ENCODE peak calls at places on chromosomes 5 and 9, in eight cellular contexts. One of them, this sample, is unnamed.

GRCh38 chr5:93343570-93343969 is 237.4 kb downstream of the NR2F1-AS1 start:
- DNase-seq in PC-9: no peak
- DNase-seq in stimulated activated CD4-positive, alpha-beta T cell treated with anti-CD3 and anti-CD28 coated beads, Interleukin-12 subunit alpha, Interleukin-12 subunit beta, amount 100 ng/mL, for 24 hours: no peak
- DNase-seq in activated naive CD4-positive, alpha-beta T cell: no peak
- DNase-seq in cardiac muscle cell: no peak
- DNase-seq in nucleus accumbens: no peak
- DNase-seq in left ventricle myocardium superior: no peak
- DNase-seq in head of caudate nucleus: no peak
- DNase-seq in this sample: no peak

GRCh38 chr5:57804500-57804899 is 321.9 kb upstream of the ACTBL2 start:
- DNase-seq in PC-9: no peak
- DNase-seq in stimulated activated CD4-positive, alpha-beta T cell treated with anti-CD3 and anti-CD28 coated beads, Interleukin-12 subunit alpha, Interleukin-12 subunit beta, amount 100 ng/mL, for 24 hours: no peak
- DNase-seq in activated naive CD4-positive, alpha-beta T cell: no peak
- DNase-seq in cardiac muscle cell: no peak
- DNase-seq in nucleus accumbens: no peak
- DNase-seq in left ventricle myocardium superior: no peak
- DNase-seq in head of caudate nucleus: no peak
- DNase-seq in this sample: no peak

GRCh38 chr9:38022995-38023394 is 46.0 kb downstream of the SHB start:
- DNase-seq in PC-9: peak
- DNase-seq in stimulated activated CD4-positive, alpha-beta T cell treated with anti-CD3 and anti-CD28 coated beads, Interleukin-12 subunit alpha, Interleukin-12 subunit beta, amount 100 ng/mL, for 24 hours: no peak
- DNase-seq in activated naive CD4-positive, alpha-beta T cell: no peak
- DNase-seq in cardiac muscle cell: no peak
- DNase-seq in nucleus accumbens: peak
- DNase-seq in left ventricle myocardium superior: no peak
- DNase-seq in head of caudate nucleus: peak
- DNase-seq in this sample: no peak

GRCh38 chr5:138264183-138264582 is 10.2 kb downstream of the GFRA3 start:
- DNase-seq in PC-9: no peak
- DNase-seq in stimulated activated CD4-positive, alpha-beta T cell treated with anti-CD3 and anti-CD28 coated beads, Interleukin-12 subunit alpha, Interleukin-12 subunit beta, amount 100 ng/mL, for 24 hours: no peak
- DNase-seq in activated naive CD4-positive, alpha-beta T cell: no peak
- DNase-seq in cardiac muscle cell: no peak
- DNase-seq in nucleus accumbens: no peak
- DNase-seq in left ventricle myocardium superior: no peak
- DNase-seq in head of caudate nucleus: no peak
- DNase-seq in this sample: no peak

GRCh38 chr9:125514468-125514867 is 192.5 kb downstream of the MAPKAP1 start:
- DNase-seq in PC-9: no peak
- DNase-seq in stimulated activated CD4-positive, alpha-beta T cell treated with anti-CD3 and anti-CD28 coated beads, Interleukin-12 subunit alpha, Interleukin-12 subunit beta, amount 100 ng/mL, for 24 hours: no peak
- DNase-seq in activated naive CD4-positive, alpha-beta T cell: no peak
- DNase-seq in cardiac muscle cell: no peak
- DNase-seq in nucleus accumbens: no peak
- DNase-seq in left ventricle myocardium superior: no peak
- DNase-seq in head of caudate nucleus: no peak
- DNase-seq in this sample: no peak

GRCh38 chr5:28400076-28400475 is 1361.7 kb upstream of the CDH9 start:
- DNase-seq in PC-9: no peak
- DNase-seq in stimulated activated CD4-positive, alpha-beta T cell treated with anti-CD3 and anti-CD28 coated beads, Interleukin-12 subunit alpha, Interleukin-12 subunit beta, amount 100 ng/mL, for 24 hours: no peak
- DNase-seq in activated naive CD4-positive, alpha-beta T cell: no peak
- DNase-seq in cardiac muscle cell: no peak
- DNase-seq in nucleus accumbens: no peak
- DNase-seq in left ventricle myocardium superior: no peak
- DNase-seq in head of caudate nucleus: no peak
- DNase-seq in this sample: no peak

GRCh38 chr5:88509403-88509802 is 240.8 kb upstream of the TMEM161B start:
- DNase-seq in PC-9: no peak
- DNase-seq in stimulated activated CD4-positive, alpha-beta T cell treated with anti-CD3 and anti-CD28 coated beads, Interleukin-12 subunit alpha, Interleukin-12 subunit beta, amount 100 ng/mL, for 24 hours: no peak
- DNase-seq in activated naive CD4-positive, alpha-beta T cell: no peak
- DNase-seq in cardiac muscle cell: peak
- DNase-seq in nucleus accumbens: no peak
- DNase-seq in left ventricle myocardium superior: no peak
- DNase-seq in head of caudate nucleus: no peak
- DNase-seq in this sample: no peak

GRCh38 chr9:130989391-130989790 is 19.6 kb upstream of the LAMC3 start:
- DNase-seq in PC-9: no peak
- DNase-seq in stimulated activated CD4-positive, alpha-beta T cell treated with anti-CD3 and anti-CD28 coated beads, Interleukin-12 subunit alpha, Interleukin-12 subunit beta, amount 100 ng/mL, for 24 hours: no peak
- DNase-seq in activated naive CD4-positive, alpha-beta T cell: no peak
- DNase-seq in cardiac muscle cell: no peak
- DNase-seq in nucleus accumbens: no peak
- DNase-seq in left ventricle myocardium superior: no peak
- DNase-seq in head of caudate nucleus: no peak
- DNase-seq in this sample: no peak

GRCh38 chr9:100700689-100701318 is 122.9 kb downstream of the CAVIN4 start:
- DNase-seq in PC-9: no peak
- DNase-seq in stimulated activated CD4-positive, alpha-beta T cell treated with anti-CD3 and anti-CD28 coated beads, Interleukin-12 subunit alpha, Interleukin-12 subunit beta, amount 100 ng/mL, for 24 hours: no peak
- DNase-seq in activated naive CD4-positive, alpha-beta T cell: no peak
- DNase-seq in cardiac muscle cell: peak
- DNase-seq in nucleus accumbens: no peak
- DNase-seq in left ventricle myocardium superior: no peak
- DNase-seq in head of caudate nucleus: peak
- DNase-seq in this sample: no peak

GRCh38 chr5:41878598-41879305 is 8.5 kb upstream of the OXCT1 start:
- DNase-seq in PC-9: no peak
- DNase-seq in stimulated activated CD4-positive, alpha-beta T cell treated with anti-CD3 and anti-CD28 coated beads, Interleukin-12 subunit alpha, Interleukin-12 subunit beta, amount 100 ng/mL, for 24 hours: no peak
- DNase-seq in activated naive CD4-positive, alpha-beta T cell: no peak
- DNase-seq in cardiac muscle cell: no peak
- DNase-seq in nucleus accumbens: no peak
- DNase-seq in left ventricle myocardium superior: no peak
- DNase-seq in head of caudate nucleus: no peak
- DNase-seq in this sample: no peak

GRCh38 chr5:112121268-112121667 is 297.8 kb downstream of the EPB41L4A start:
- DNase-seq in PC-9: no peak
- DNase-seq in stimulated activated CD4-positive, alpha-beta T cell treated with anti-CD3 and anti-CD28 coated beads, Interleukin-12 subunit alpha, Interleukin-12 subunit beta, amount 100 ng/mL, for 24 hours: no peak
- DNase-seq in activated naive CD4-positive, alpha-beta T cell: no peak
- DNase-seq in cardiac muscle cell: no peak
- DNase-seq in nucleus accumbens: no peak
- DNase-seq in left ventricle myocardium superior: no peak
- DNase-seq in head of caudate nucleus: no peak
- DNase-seq in this sample: no peak

GRCh38 chr9:93205045-93205768 is 21.3 kb downstream of the WNK2 start:
- DNase-seq in PC-9: no peak
- DNase-seq in stimulated activated CD4-positive, alpha-beta T cell treated with anti-CD3 and anti-CD28 coated beads, Interleukin-12 subunit alpha, Interleukin-12 subunit beta, amount 100 ng/mL, for 24 hours: no peak
- DNase-seq in activated naive CD4-positive, alpha-beta T cell: no peak
- DNase-seq in cardiac muscle cell: peak
- DNase-seq in nucleus accumbens: peak
- DNase-seq in left ventricle myocardium superior: peak
- DNase-seq in head of caudate nucleus: peak
- DNase-seq in this sample: no peak

GRCh38 chr5:173234129-173234793 is 745 bp downstream of the NKX2-5 start:
- DNase-seq in PC-9: no peak
- DNase-seq in stimulated activated CD4-positive, alpha-beta T cell treated with anti-CD3 and anti-CD28 coated beads, Interleukin-12 subunit alpha, Interleukin-12 subunit beta, amount 100 ng/mL, for 24 hours: no peak
- DNase-seq in activated naive CD4-positive, alpha-beta T cell: no peak
- DNase-seq in cardiac muscle cell: peak
- DNase-seq in nucleus accumbens: no peak
- DNase-seq in left ventricle myocardium superior: peak
- DNase-seq in head of caudate nucleus: no peak
- DNase-seq in this sample: no peak

GRCh38 chr9:133759146-133759900 is 21.2 kb upstream of the SARDH start:
- DNase-seq in PC-9: no peak
- DNase-seq in stimulated activated CD4-positive, alpha-beta T cell treated with anti-CD3 and anti-CD28 coated beads, Interleukin-12 subunit alpha, Interleukin-12 subunit beta, amount 100 ng/mL, for 24 hours: no peak
- DNase-seq in activated naive CD4-positive, alpha-beta T cell: no peak
- DNase-seq in cardiac muscle cell: peak
- DNase-seq in nucleus accumbens: no peak
- DNase-seq in left ventricle myocardium superior: peak
- DNase-seq in head of caudate nucleus: no peak
- DNase-seq in this sample: no peak

GRCh38 chr9:124491049-124491975 is 15.9 kb downstream of the NR5A1 start:
- DNase-seq in PC-9: no peak
- DNase-seq in stimulated activated CD4-positive, alpha-beta T cell treated with anti-CD3 and anti-CD28 coated beads, Interleukin-12 subunit alpha, Interleukin-12 subunit beta, amount 100 ng/mL, for 24 hours: no peak
- DNase-seq in activated naive CD4-positive, alpha-beta T cell: no peak
- DNase-seq in cardiac muscle cell: no peak
- DNase-seq in nucleus accumbens: no peak
- DNase-seq in left ventricle myocardium superior: no peak
- DNase-seq in head of caudate nucleus: no peak
- DNase-seq in this sample: no peak

GRCh38 chr5:56215019-56215830 is 17.9 kb downstream of the ANKRD55 start:
- DNase-seq in PC-9: no peak
- DNase-seq in stimulated activated CD4-positive, alpha-beta T cell treated with anti-CD3 and anti-CD28 coated beads, Interleukin-12 subunit alpha, Interleukin-12 subunit beta, amount 100 ng/mL, for 24 hours: no peak
- DNase-seq in activated naive CD4-positive, alpha-beta T cell: no peak
- DNase-seq in cardiac muscle cell: no peak
- DNase-seq in nucleus accumbens: no peak
- DNase-seq in left ventricle myocardium superior: no peak
- DNase-seq in head of caudate nucleus: no peak
- DNase-seq in this sample: no peak

GRCh38 chr9:94472766-94473165 is 82.1 kb upstream of the PCAT7 start:
- DNase-seq in PC-9: no peak
- DNase-seq in stimulated activated CD4-positive, alpha-beta T cell treated with anti-CD3 and anti-CD28 coated beads, Interleukin-12 subunit alpha, Interleukin-12 subunit beta, amount 100 ng/mL, for 24 hours: no peak
- DNase-seq in activated naive CD4-positive, alpha-beta T cell: no peak
- DNase-seq in cardiac muscle cell: no peak
- DNase-seq in nucleus accumbens: no peak
- DNase-seq in left ventricle myocardium superior: no peak
- DNase-seq in head of caudate nucleus: no peak
- DNase-seq in this sample: no peak

GRCh38 chr5:92944903-92945629 is 636.0 kb downstream of the NR2F1-AS1 start:
- DNase-seq in PC-9: no peak
- DNase-seq in stimulated activated CD4-positive, alpha-beta T cell treated with anti-CD3 and anti-CD28 coated beads, Interleukin-12 subunit alpha, Interleukin-12 subunit beta, amount 100 ng/mL, for 24 hours: no peak
- DNase-seq in activated naive CD4-positive, alpha-beta T cell: no peak
- DNase-seq in cardiac muscle cell: no peak
- DNase-seq in nucleus accumbens: no peak
- DNase-seq in left ventricle myocardium superior: no peak
- DNase-seq in head of caudate nucleus: no peak
- DNase-seq in this sample: no peak

GRCh38 chr9:5643005-5643624 is 14.2 kb downstream of the RIC1 start:
- DNase-seq in PC-9: no peak
- DNase-seq in stimulated activated CD4-positive, alpha-beta T cell treated with anti-CD3 and anti-CD28 coated beads, Interleukin-12 subunit alpha, Interleukin-12 subunit beta, amount 100 ng/mL, for 24 hours: no peak
- DNase-seq in activated naive CD4-positive, alpha-beta T cell: no peak
- DNase-seq in cardiac muscle cell: no peak
- DNase-seq in nucleus accumbens: no peak
- DNase-seq in left ventricle myocardium superior: no peak
- DNase-seq in head of caudate nucleus: no peak
- DNase-seq in this sample: no peak